ENCODE peak calls at places on chromosomes 16 and 17, in eight cellular contexts. One of them, this sample, is unnamed.
A peak's percentile ranks its signal among the peaks of the same experiment; 100 is the strongest.

GRCh38 chr17:42827472-42827871 is 3.4 kb upstream of the BECN1 start:
- DNase-seq in mucosa of descending colon: no peak
- DNase-seq in psoas muscle: no peak
- DNase-seq in vagina: no peak
- DNase-seq in uterus: no peak
- DNase-seq in fibroblast of villous mesenchyme: no peak
- DNase-seq in AG10803: no peak
- DNase-seq in fibroblast of the aortic adventitia: no peak
- DNase-seq in this sample: no peak

GRCh38 chr16:50224297-50224696 is 42.1 kb upstream of the ADCY7 start:
- DNase-seq in mucosa of descending colon: no peak
- DNase-seq in fibroblast of villous mesenchyme: no peak
- DNase-seq in psoas muscle: no peak
- DNase-seq in vagina: no peak
- DNase-seq in AG10803: no peak
- DNase-seq in uterus: no peak
- DNase-seq in fibroblast of the aortic adventitia: no peak
- DNase-seq in this sample: no peak

GRCh38 chr16:84553873-84554399 is 49.5 kb upstream of the MEAK7 start:
- DNase-seq in mucosa of descending colon: no peak
- DNase-seq in uterus: no peak
- DNase-seq in psoas muscle: peak; percentile 8
- DNase-seq in vagina: no peak
- DNase-seq in AG10803: no peak
- DNase-seq in fibroblast of villous mesenchyme: no peak
- DNase-seq in fibroblast of the aortic adventitia: no peak
- DNase-seq in this sample: no peak

GRCh38 chr17:17737938-17738894 is 57.0 kb downstream of the RAI1 start:
- DNase-seq in fibroblast of the aortic adventitia: no peak
- DNase-seq in AG10803: no peak
- DNase-seq in psoas muscle: no peak
- DNase-seq in fibroblast of villous mesenchyme: peak; percentile 81
- DNase-seq in vagina: no peak
- DNase-seq in mucosa of descending colon: peak; percentile 78
- DNase-seq in uterus: no peak
- DNase-seq in this sample: no peak

GRCh38 chr16:79089735-79090284 is 510.7 kb downstream of the MAF start:
- DNase-seq in vagina: no peak
- DNase-seq in mucosa of descending colon: peak; percentile 45
- DNase-seq in AG10803: no peak
- DNase-seq in fibroblast of villous mesenchyme: peak; percentile 49
- DNase-seq in fibroblast of the aortic adventitia: no peak
- DNase-seq in psoas muscle: no peak
- DNase-seq in uterus: no peak
- DNase-seq in this sample: no peak

GRCh38 chr17:67324330-67324729 is 42.0 kb downstream of the PSMD12 start:
- DNase-seq in AG10803: no peak
- DNase-seq in psoas muscle: no peak
- DNase-seq in fibroblast of villous mesenchyme: no peak
- DNase-seq in fibroblast of the aortic adventitia: no peak
- DNase-seq in vagina: no peak
- DNase-seq in mucosa of descending colon: no peak
- DNase-seq in uterus: no peak
- DNase-seq in this sample: no peak

GRCh38 chr16:77584205-77584859 is 138.0 kb upstream of the NUDT7 start:
- DNase-seq in psoas muscle: no peak
- DNase-seq in vagina: no peak
- DNase-seq in AG10803: peak; percentile 74
- DNase-seq in mucosa of descending colon: peak; percentile 56
- DNase-seq in fibroblast of villous mesenchyme: peak; percentile 76
- DNase-seq in fibroblast of the aortic adventitia: peak; percentile 87
- DNase-seq in uterus: peak; percentile 60
- DNase-seq in this sample: peak; percentile 20

GRCh38 chr16:81582655-81583441 is 138.2 kb downstream of the CMIP start:
- DNase-seq in AG10803: peak; percentile 63
- DNase-seq in fibroblast of the aortic adventitia: no peak
- DNase-seq in mucosa of descending colon: no peak
- DNase-seq in uterus: no peak
- DNase-seq in vagina: no peak
- DNase-seq in psoas muscle: no peak
- DNase-seq in fibroblast of villous mesenchyme: peak; percentile 30
- DNase-seq in this sample: no peak

GRCh38 chr16:64459402-64459801 is 662.5 kb downstream of the CDH11 start:
- DNase-seq in fibroblast of the aortic adventitia: no peak
- DNase-seq in mucosa of descending colon: no peak
- DNase-seq in fibroblast of villous mesenchyme: no peak
- DNase-seq in psoas muscle: no peak
- DNase-seq in AG10803: no peak
- DNase-seq in vagina: no peak
- DNase-seq in uterus: no peak
- DNase-seq in this sample: no peak

GRCh38 chr16:17930280-17930679 is 406.3 kb downstream of the NPIPA8 start:
- DNase-seq in AG10803: no peak
- DNase-seq in psoas muscle: no peak
- DNase-seq in mucosa of descending colon: no peak
- DNase-seq in uterus: no peak
- DNase-seq in fibroblast of villous mesenchyme: no peak
- DNase-seq in vagina: no peak
- DNase-seq in fibroblast of the aortic adventitia: no peak
- DNase-seq in this sample: no peak

GRCh38 chr17:81388091-81388611 is 7.1 kb upstream of the BAHCC1 start:
- DNase-seq in vagina: no peak
- DNase-seq in uterus: no peak
- DNase-seq in AG10803: no peak
- DNase-seq in fibroblast of villous mesenchyme: no peak
- DNase-seq in fibroblast of the aortic adventitia: no peak
- DNase-seq in mucosa of descending colon: no peak
- DNase-seq in psoas muscle: no peak
- DNase-seq in this sample: no peak

GRCh38 chr17:82175951-82176350 is 36.7 kb downstream of the CCDC57 start:
- DNase-seq in vagina: no peak
- DNase-seq in uterus: no peak
- DNase-seq in AG10803: no peak
- DNase-seq in mucosa of descending colon: peak; percentile 44
- DNase-seq in psoas muscle: no peak
- DNase-seq in fibroblast of villous mesenchyme: no peak
- DNase-seq in fibroblast of the aortic adventitia: no peak
- DNase-seq in this sample: no peak

GRCh38 chr16:15682105-15682570 is 32.1 kb downstream of the NDE1 start:
- DNase-seq in vagina: no peak
- DNase-seq in mucosa of descending colon: peak; percentile 25
- DNase-seq in fibroblast of villous mesenchyme: peak; percentile 87
- DNase-seq in fibroblast of the aortic adventitia: peak; percentile 73
- DNase-seq in uterus: no peak
- DNase-seq in AG10803: peak; percentile 71
- DNase-seq in psoas muscle: no peak
- DNase-seq in this sample: no peak

GRCh38 chr17:72466199-72466598 is 345.4 kb downstream of the SOX9 start:
- DNase-seq in fibroblast of villous mesenchyme: peak; percentile 71
- DNase-seq in vagina: no peak
- DNase-seq in fibroblast of the aortic adventitia: peak; percentile 47
- DNase-seq in AG10803: peak; percentile 32
- DNase-seq in mucosa of descending colon: no peak
- DNase-seq in psoas muscle: no peak
- DNase-seq in uterus: no peak
- DNase-seq in this sample: peak; percentile 18

GRCh38 chr16:82753821-82754220 is 127.1 kb downstream of the CDH13 start:
- DNase-seq in uterus: no peak
- DNase-seq in AG10803: peak; percentile 46
- DNase-seq in fibroblast of villous mesenchyme: no peak
- DNase-seq in vagina: no peak
- DNase-seq in fibroblast of the aortic adventitia: peak; percentile 31
- DNase-seq in mucosa of descending colon: no peak
- DNase-seq in psoas muscle: no peak
- DNase-seq in this sample: no peak

GRCh38 chr17:8225813-8226535 is 15.6 kb upstream of the AURKB start:
- DNase-seq in vagina: no peak
- DNase-seq in AG10803: peak; percentile 82
- DNase-seq in fibroblast of villous mesenchyme: peak; percentile 80
- DNase-seq in uterus: peak; percentile 61
- DNase-seq in psoas muscle: no peak
- DNase-seq in mucosa of descending colon: peak; percentile 74
- DNase-seq in fibroblast of the aortic adventitia: peak; percentile 89
- DNase-seq in this sample: no peak

GRCh38 chr16:67976205-67976604 is 4.1 kb downstream of the DPEP3 start:
- DNase-seq in fibroblast of the aortic adventitia: no peak
- DNase-seq in AG10803: no peak
- DNase-seq in vagina: no peak
- DNase-seq in mucosa of descending colon: no peak
- DNase-seq in fibroblast of villous mesenchyme: no peak
- DNase-seq in uterus: no peak
- DNase-seq in psoas muscle: no peak
- DNase-seq in this sample: no peak

GRCh38 chr16:67977005-67977404 is 3.3 kb downstream of the DPEP3 start:
- DNase-seq in vagina: no peak
- DNase-seq in AG10803: no peak
- DNase-seq in mucosa of descending colon: no peak
- DNase-seq in fibroblast of the aortic adventitia: no peak
- DNase-seq in uterus: no peak
- DNase-seq in psoas muscle: no peak
- DNase-seq in fibroblast of villous mesenchyme: no peak
- DNase-seq in this sample: no peak

GRCh38 chr16:67977469-67978227 is 2.7 kb downstream of the DPEP3 start:
- DNase-seq in fibroblast of the aortic adventitia: no peak
- DNase-seq in mucosa of descending colon: no peak
- DNase-seq in uterus: no peak
- DNase-seq in fibroblast of villous mesenchyme: no peak
- DNase-seq in AG10803: no peak
- DNase-seq in vagina: no peak
- DNase-seq in psoas muscle: no peak
- DNase-seq in this sample: no peak

GRCh38 chr16:67982011-67982696 is 1.9 kb upstream of the DPEP3 start:
- DNase-seq in psoas muscle: no peak
- DNase-seq in fibroblast of villous mesenchyme: no peak
- DNase-seq in vagina: no peak
- DNase-seq in mucosa of descending colon: no peak
- DNase-seq in uterus: no peak
- DNase-seq in fibroblast of the aortic adventitia: no peak
- DNase-seq in AG10803: no peak
- DNase-seq in this sample: no peak

GRCh38 chr16:67979955-67980678 is at the start of gene DPEP3:
- DNase-seq in fibroblast of villous mesenchyme: no peak
- DNase-seq in uterus: no peak
- DNase-seq in vagina: no peak
- DNase-seq in fibroblast of the aortic adventitia: no peak
- DNase-seq in AG10803: no peak
- DNase-seq in mucosa of descending colon: no peak
- DNase-seq in psoas muscle: no peak
- DNase-seq in this sample: no peak
- H3K4me3 ChIP-seq in fibroblast of villous mesenchyme: no peak within 1 kb of the TSS
- H3K4me3 ChIP-seq in uterus: no peak within 1 kb of the TSS
- H3K4me3 ChIP-seq in vagina: no peak within 1 kb of the TSS
- H3K4me3 ChIP-seq in fibroblast of the aortic adventitia: no peak within 1 kb of the TSS
- H3K4me3 ChIP-seq in AG10803: no peak within 1 kb of the TSS
- H3K4me3 ChIP-seq in mucosa of descending colon: no peak within 1 kb of the TSS
- H3K4me3 ChIP-seq in psoas muscle: no peak within 1 kb of the TSS
- H3K4me3 ChIP-seq in this sample: no peak within 1 kb of the TSS

DNA sequence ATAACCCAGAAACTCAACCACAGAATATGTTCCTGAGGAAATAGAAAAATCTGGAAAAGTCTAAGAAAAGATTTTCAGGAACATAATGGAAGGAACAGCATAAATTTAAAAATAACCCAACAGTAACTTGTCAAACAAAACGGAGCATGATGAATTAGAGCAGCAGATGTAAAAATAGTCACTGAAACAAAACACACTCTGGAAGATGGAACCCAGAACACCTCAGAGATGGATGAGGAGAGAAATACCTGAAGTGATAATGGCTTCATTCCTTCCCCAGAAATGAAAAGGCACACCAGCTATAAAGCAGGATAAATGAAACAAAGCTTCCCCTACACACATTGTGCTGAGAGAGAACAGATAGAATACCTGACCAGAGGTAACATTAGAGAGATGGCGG is 6.3 kb downstream of the TK1 start:
- DNase-seq in mucosa of descending colon: no peak
- DNase-seq in fibroblast of villous mesenchyme: no peak
- DNase-seq in vagina: no peak
- DNase-seq in fibroblast of the aortic adventitia: no peak
- DNase-seq in AG10803: no peak
- DNase-seq in psoas muscle: no peak
- DNase-seq in uterus: no peak
- DNase-seq in this sample: no peak
- H3K4me3 ChIP-seq in mucosa of descending colon: no peak overlapping the region
- H3K4me3 ChIP-seq in fibroblast of villous mesenchyme: peak overlapping the region; percentile 12
- H3K4me3 ChIP-seq in vagina: no peak overlapping the region
- H3K4me3 ChIP-seq in fibroblast of the aortic adventitia: no peak overlapping the region
- H3K4me3 ChIP-seq in AG10803: no peak overlapping the region
- H3K4me3 ChIP-seq in psoas muscle: no peak overlapping the region
- H3K4me3 ChIP-seq in uterus: no peak overlapping the region
- H3K4me3 ChIP-seq in this sample: no peak overlapping the region

DNA sequence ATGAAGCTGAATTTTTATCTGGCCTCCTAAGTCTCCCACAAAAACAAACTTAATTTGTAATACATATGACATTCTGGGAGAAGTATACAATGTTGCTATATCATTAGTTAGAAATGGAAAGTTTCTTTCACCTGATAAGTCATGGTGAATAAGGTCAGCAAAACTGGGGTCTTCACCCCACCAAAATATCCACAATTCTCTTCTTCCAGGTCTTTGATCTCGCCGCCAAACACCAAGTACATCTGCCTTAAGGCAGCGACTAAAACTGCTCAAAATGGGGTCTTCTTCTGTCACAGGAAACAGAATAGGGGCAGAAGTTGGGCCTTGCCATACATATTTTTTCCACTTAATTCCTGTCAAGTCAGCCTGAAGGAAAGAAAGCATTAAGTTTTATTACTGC is 2.1 kb downstream of the MED13 start:
- DNase-seq in vagina: no peak
- DNase-seq in fibroblast of the aortic adventitia: no peak
- DNase-seq in psoas muscle: no peak
- DNase-seq in mucosa of descending colon: no peak
- DNase-seq in fibroblast of villous mesenchyme: no peak
- DNase-seq in uterus: no peak
- DNase-seq in AG10803: no peak
- DNase-seq in this sample: no peak
- H3K4me3 ChIP-seq in vagina: no peak overlapping the region
- H3K4me3 ChIP-seq in fibroblast of the aortic adventitia: peak overlapping the region; percentile 98
- H3K4me3 ChIP-seq in psoas muscle: peak overlapping the region; percentile 95
- H3K4me3 ChIP-seq in mucosa of descending colon: no peak overlapping the region
- H3K4me3 ChIP-seq in fibroblast of villous mesenchyme: peak overlapping the region; percentile 92
- H3K4me3 ChIP-seq in uterus: peak overlapping the region; percentile 7
- H3K4me3 ChIP-seq in AG10803: peak overlapping the region; percentile 74
- H3K4me3 ChIP-seq in this sample: peak overlapping the region; percentile 21

DNA sequence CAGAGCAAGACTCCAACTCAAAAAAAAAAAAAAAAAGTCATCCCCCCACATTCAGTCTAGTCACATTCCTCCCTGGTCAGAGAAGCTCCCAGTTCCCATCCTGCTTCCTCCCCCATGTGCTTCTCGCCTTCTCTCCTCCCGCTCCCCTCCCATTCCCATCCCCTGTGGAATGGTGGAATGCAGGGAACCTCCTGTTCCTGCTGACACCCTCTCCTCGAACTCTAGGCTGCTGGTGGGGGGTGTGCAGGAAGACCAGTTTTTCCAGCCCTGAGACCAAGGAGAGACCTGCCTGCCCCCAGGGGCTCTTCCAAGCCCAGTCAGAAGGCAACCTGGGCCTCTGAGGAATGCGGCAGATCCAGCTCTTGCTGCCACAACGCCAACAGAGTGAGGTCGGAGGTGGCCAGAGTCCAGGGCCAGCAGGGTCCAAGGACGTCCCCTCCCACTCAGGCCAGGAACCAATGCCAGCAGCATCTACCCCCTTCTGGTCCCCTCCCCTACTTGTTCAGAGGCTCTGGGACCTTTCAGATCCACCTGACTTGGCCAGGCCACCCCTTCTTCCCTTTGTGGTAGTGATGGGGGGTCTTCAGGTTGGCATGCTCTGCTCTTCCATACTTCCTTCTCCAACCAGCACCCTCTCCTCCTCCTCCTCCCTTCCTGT is 39.3 kb upstream of the TAC4 start:
- DNase-seq in uterus: no peak
- DNase-seq in AG10803: no peak
- DNase-seq in fibroblast of the aortic adventitia: no peak
- DNase-seq in vagina: no peak
- DNase-seq in psoas muscle: no peak
- DNase-seq in mucosa of descending colon: no peak
- DNase-seq in fibroblast of villous mesenchyme: no peak
- DNase-seq in this sample: no peak
- H3K4me3 ChIP-seq in uterus: no peak overlapping the region
- H3K4me3 ChIP-seq in AG10803: no peak overlapping the region
- H3K4me3 ChIP-seq in fibroblast of the aortic adventitia: no peak overlapping the region
- H3K4me3 ChIP-seq in vagina: no peak overlapping the region
- H3K4me3 ChIP-seq in psoas muscle: no peak overlapping the region
- H3K4me3 ChIP-seq in mucosa of descending colon: no peak overlapping the region
- H3K4me3 ChIP-seq in fibroblast of villous mesenchyme: no peak overlapping the region
- H3K4me3 ChIP-seq in this sample: no peak overlapping the region